ENCODE peak calls at places on chromosomes 4 and X, in seven cellular contexts. One of them, this sample, is unnamed.

GRCh38 chrX:103488794-103489193 is 30.5 kb downstream of the RAB40A start:
- DNase-seq in uterus: no peak
- DNase-seq in right atrium auricular region: no peak
- DNase-seq in natural killer cell: no peak
- DNase-seq in AG04449: no peak
- DNase-seq in gastrocnemius medialis: no peak
- DNase-seq in CD8-positive, alpha-beta T cell: no peak
- DNase-seq in this sample: no peak

GRCh38 chrX:57951666-57952319 is 41.5 kb upstream of the ZXDA start:
- DNase-seq in natural killer cell: no peak
- DNase-seq in AG04449: no peak
- DNase-seq in CD8-positive, alpha-beta T cell: peak; percentile 16
- DNase-seq in uterus: no peak
- DNase-seq in right atrium auricular region: no peak
- DNase-seq in gastrocnemius medialis: peak; percentile 5
- DNase-seq in this sample: no peak

GRCh38 chr4:8616831-8617230 is 24.3 kb downstream of the CPZ start:
- DNase-seq in AG04449: no peak
- DNase-seq in uterus: no peak
- DNase-seq in CD8-positive, alpha-beta T cell: no peak
- DNase-seq in gastrocnemius medialis: no peak
- DNase-seq in natural killer cell: no peak
- DNase-seq in right atrium auricular region: no peak
- DNase-seq in this sample: no peak

GRCh38 chr4:1205641-1206298 is 33.4 kb upstream of the SPON2 start:
- DNase-seq in AG04449: no peak
- DNase-seq in right atrium auricular region: no peak
- DNase-seq in CD8-positive, alpha-beta T cell: peak; percentile 14
- DNase-seq in natural killer cell: peak; percentile 13
- DNase-seq in gastrocnemius medialis: peak; percentile 1
- DNase-seq in uterus: peak; percentile 18
- DNase-seq in this sample: no peak

GRCh38 chrX:151227637-151228036 is 51.3 kb downstream of the GPR50 start:
- DNase-seq in uterus: no peak
- DNase-seq in natural killer cell: no peak
- DNase-seq in CD8-positive, alpha-beta T cell: no peak
- DNase-seq in right atrium auricular region: no peak
- DNase-seq in AG04449: no peak
- DNase-seq in gastrocnemius medialis: no peak
- DNase-seq in this sample: no peak

GRCh38 chr4:111213520-111213919 is 590.6 kb upstream of the PITX2 start:
- DNase-seq in natural killer cell: no peak
- DNase-seq in CD8-positive, alpha-beta T cell: no peak
- DNase-seq in uterus: no peak
- DNase-seq in AG04449: no peak
- DNase-seq in right atrium auricular region: no peak
- DNase-seq in gastrocnemius medialis: no peak
- DNase-seq in this sample: no peak

GRCh38 chrX:134210465-134210864 is 26.5 kb upstream of the CCDC160 start:
- DNase-seq in CD8-positive, alpha-beta T cell: no peak
- DNase-seq in uterus: no peak
- DNase-seq in AG04449: no peak
- DNase-seq in natural killer cell: no peak
- DNase-seq in right atrium auricular region: no peak
- DNase-seq in gastrocnemius medialis: no peak
- DNase-seq in this sample: no peak

GRCh38 chr4:30920043-30920442 is 199.9 kb downstream of the PCDH7 start:
- DNase-seq in right atrium auricular region: no peak
- DNase-seq in AG04449: no peak
- DNase-seq in natural killer cell: no peak
- DNase-seq in uterus: no peak
- DNase-seq in gastrocnemius medialis: no peak
- DNase-seq in CD8-positive, alpha-beta T cell: no peak
- DNase-seq in this sample: no peak

GRCh38 chrX:111869639-111870034 is 6.3 kb upstream of the TRPC5OS start:
- DNase-seq in uterus: no peak
- DNase-seq in natural killer cell: no peak
- DNase-seq in right atrium auricular region: no peak
- DNase-seq in CD8-positive, alpha-beta T cell: no peak
- DNase-seq in gastrocnemius medialis: no peak
- DNase-seq in AG04449: peak; percentile 5
- DNase-seq in this sample: no peak

GRCh38 chrX:11757729-11758399 is at the start of gene MSL3:
- DNase-seq in AG04449: no peak
- DNase-seq in gastrocnemius medialis: peak; percentile 23
- DNase-seq in CD8-positive, alpha-beta T cell: no peak
- DNase-seq in natural killer cell: peak; percentile 51
- DNase-seq in right atrium auricular region: no peak
- DNase-seq in uterus: peak; percentile 63
- DNase-seq in this sample: no peak

GRCh38 chrX:1593286-1594271 is 2.2 kb downstream of the AKAP17A start:
- DNase-seq in AG04449: no peak
- DNase-seq in natural killer cell: peak; percentile 13
- DNase-seq in gastrocnemius medialis: no peak
- DNase-seq in CD8-positive, alpha-beta T cell: no peak
- DNase-seq in uterus: no peak
- DNase-seq in right atrium auricular region: no peak
- DNase-seq in this sample: no peak

GRCh38 chrX:100685284-100685996 is 41.4 kb downstream of the SRPX2 start:
- DNase-seq in natural killer cell: peak; percentile 15
- DNase-seq in uterus: peak; percentile 58
- DNase-seq in right atrium auricular region: peak; percentile 79
- DNase-seq in gastrocnemius medialis: no peak
- DNase-seq in CD8-positive, alpha-beta T cell: peak; percentile 41
- DNase-seq in AG04449: peak; percentile 19
- DNase-seq in this sample: no peak

GRCh38 chr4:145812902-145813301 is 125.7 kb downstream of the ZNF827 start:
- DNase-seq in AG04449: no peak
- DNase-seq in gastrocnemius medialis: no peak
- DNase-seq in CD8-positive, alpha-beta T cell: no peak
- DNase-seq in natural killer cell: no peak
- DNase-seq in right atrium auricular region: no peak
- DNase-seq in uterus: no peak
- DNase-seq in this sample: peak; percentile 96

GRCh38 chr4:7719354-7720174 is 220.1 kb downstream of the AFAP1 start:
- DNase-seq in right atrium auricular region: no peak
- DNase-seq in uterus: peak; percentile 66
- DNase-seq in AG04449: no peak
- DNase-seq in CD8-positive, alpha-beta T cell: peak; percentile 50
- DNase-seq in gastrocnemius medialis: no peak
- DNase-seq in natural killer cell: peak; percentile 71
- DNase-seq in this sample: no peak

GRCh38 chrX:129091097-129091496 is 432.2 kb downstream of the SMARCA1 start:
- DNase-seq in uterus: no peak
- DNase-seq in right atrium auricular region: no peak
- DNase-seq in CD8-positive, alpha-beta T cell: no peak
- DNase-seq in gastrocnemius medialis: no peak
- DNase-seq in AG04449: no peak
- DNase-seq in natural killer cell: no peak
- DNase-seq in this sample: no peak

GRCh38 chrX:3176439-3176820 is 135.2 kb downstream of the ARSF start:
- DNase-seq in AG04449: peak; percentile 59
- DNase-seq in uterus: no peak
- DNase-seq in CD8-positive, alpha-beta T cell: no peak
- DNase-seq in natural killer cell: no peak
- DNase-seq in gastrocnemius medialis: no peak
- DNase-seq in right atrium auricular region: no peak
- DNase-seq in this sample: peak; percentile 2

GRCh38 chr4:144696376-144696775 is 50.4 kb downstream of the HHIP start:
- DNase-seq in CD8-positive, alpha-beta T cell: no peak
- DNase-seq in AG04449: no peak
- DNase-seq in uterus: no peak
- DNase-seq in gastrocnemius medialis: no peak
- DNase-seq in natural killer cell: no peak
- DNase-seq in right atrium auricular region: no peak
- DNase-seq in this sample: no peak

GRCh38 chr4:7865533-7865932 is 74.1 kb downstream of the AFAP1 start:
- DNase-seq in natural killer cell: no peak
- DNase-seq in gastrocnemius medialis: no peak
- DNase-seq in CD8-positive, alpha-beta T cell: peak; percentile 33
- DNase-seq in right atrium auricular region: no peak
- DNase-seq in AG04449: no peak
- DNase-seq in uterus: no peak
- DNase-seq in this sample: no peak

GRCh38 chr4:138910201-138910913 is 105.2 kb upstream of the NOCT start:
- DNase-seq in CD8-positive, alpha-beta T cell: no peak
- DNase-seq in uterus: no peak
- DNase-seq in AG04449: no peak
- DNase-seq in right atrium auricular region: no peak
- DNase-seq in gastrocnemius medialis: no peak
- DNase-seq in natural killer cell: no peak
- DNase-seq in this sample: peak; percentile 45

GRCh38 chrX:100973411-100973810 is 3.9 kb downstream of the ARL13A start:
- DNase-seq in CD8-positive, alpha-beta T cell: no peak
- DNase-seq in uterus: no peak
- DNase-seq in gastrocnemius medialis: no peak
- DNase-seq in AG04449: no peak
- DNase-seq in right atrium auricular region: no peak
- DNase-seq in natural killer cell: no peak
- DNase-seq in this sample: no peak

GRCh38 chr4:84126061-84126787 is 372.9 kb downstream of the NKX6-1 start:
- DNase-seq in gastrocnemius medialis: no peak
- DNase-seq in CD8-positive, alpha-beta T cell: no peak
- DNase-seq in natural killer cell: no peak
- DNase-seq in right atrium auricular region: no peak
- DNase-seq in uterus: no peak
- DNase-seq in AG04449: no peak
- DNase-seq in this sample: no peak

GRCh38 chr4:168908093-168908492 is 102.0 kb downstream of the CBR4 start:
- DNase-seq in natural killer cell: no peak
- DNase-seq in AG04449: peak; percentile 44
- DNase-seq in uterus: no peak
- DNase-seq in gastrocnemius medialis: no peak
- DNase-seq in right atrium auricular region: no peak
- DNase-seq in CD8-positive, alpha-beta T cell: no peak
- DNase-seq in this sample: no peak

GRCh38 chrX:136166221-136166855 is 19.0 kb downstream of the FHL1 start:
- DNase-seq in right atrium auricular region: no peak
- DNase-seq in AG04449: no peak
- DNase-seq in gastrocnemius medialis: no peak
- DNase-seq in uterus: no peak
- DNase-seq in CD8-positive, alpha-beta T cell: no peak
- DNase-seq in natural killer cell: no peak
- DNase-seq in this sample: no peak

GRCh38 chrX:64850371-64851082 is 125.7 kb downstream of the ZC4H2 start:
- DNase-seq in right atrium auricular region: no peak
- DNase-seq in uterus: no peak
- DNase-seq in gastrocnemius medialis: no peak
- DNase-seq in natural killer cell: no peak
- DNase-seq in AG04449: no peak
- DNase-seq in CD8-positive, alpha-beta T cell: no peak
- DNase-seq in this sample: no peak

DNA sequence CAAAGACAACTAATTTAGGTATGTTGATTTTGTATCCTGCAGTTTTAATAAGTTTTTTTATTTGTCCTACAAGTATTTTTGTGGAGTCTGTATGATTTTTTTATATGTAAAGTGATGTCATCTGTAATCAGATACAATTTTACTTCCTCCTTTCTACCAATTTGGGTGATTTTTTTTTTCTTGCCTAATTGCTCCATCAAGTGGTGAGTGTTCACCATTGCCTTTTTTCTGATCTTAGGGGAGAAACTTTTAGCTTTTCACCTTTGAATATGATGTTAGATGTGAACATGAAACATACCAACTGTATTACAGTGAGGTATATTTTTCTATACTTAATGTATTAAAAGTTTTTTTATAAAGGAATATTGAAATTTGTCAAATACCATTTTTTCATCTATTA is 362.3 kb downstream of the PABPC4L start:
- DNase-seq in right atrium auricular region: no peak
- DNase-seq in natural killer cell: no peak
- DNase-seq in uterus: no peak
- DNase-seq in CD8-positive, alpha-beta T cell: no peak
- DNase-seq in AG04449: no peak
- DNase-seq in gastrocnemius medialis: no peak
- DNase-seq in this sample: no peak
- TF ChIP-seq CTCF in right atrium auricular region: no peak
- TF ChIP-seq CTCF in natural killer cell: no peak
- TF ChIP-seq CTCF in uterus: no peak
- TF ChIP-seq CTCF in CD8-positive, alpha-beta T cell: no peak
- TF ChIP-seq CTCF in AG04449: no peak
- TF ChIP-seq CTCF in gastrocnemius medialis: no peak
- TF ChIP-seq CTCF in this sample: peak; percentile 34

DNA sequence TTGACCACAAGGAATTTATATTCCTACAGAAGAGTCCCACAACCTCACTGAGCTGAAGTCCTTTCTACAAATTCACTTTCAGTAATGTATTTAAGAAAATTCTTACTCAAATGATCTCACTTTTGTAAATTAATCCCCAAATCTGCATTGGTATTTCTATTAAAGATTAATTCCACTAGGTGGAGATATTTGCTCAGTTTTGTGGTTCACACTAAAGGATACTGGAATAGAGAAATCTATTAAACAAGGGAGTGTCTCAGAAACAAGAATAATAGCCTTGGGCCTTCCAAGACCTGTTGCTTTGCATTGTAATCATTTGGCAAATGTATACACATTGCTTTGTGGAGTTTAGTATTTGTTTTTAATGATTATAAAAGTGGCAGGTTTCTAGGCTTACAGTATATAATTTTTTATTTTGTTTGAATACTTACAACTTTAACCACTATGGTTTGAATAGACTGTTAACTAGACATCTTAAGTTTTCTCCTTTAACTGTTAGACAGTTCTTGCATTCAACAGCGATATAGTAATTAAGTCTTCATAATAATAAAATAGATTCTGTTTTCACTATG is 25.9 kb downstream of the CFAP299 start:
- DNase-seq in CD8-positive, alpha-beta T cell: no peak
- DNase-seq in natural killer cell: no peak
- DNase-seq in gastrocnemius medialis: no peak
- DNase-seq in right atrium auricular region: no peak
- DNase-seq in AG04449: no peak
- DNase-seq in uterus: no peak
- DNase-seq in this sample: peak; percentile 15
- TF ChIP-seq CTCF in CD8-positive, alpha-beta T cell: peak; percentile 63
- TF ChIP-seq CTCF in natural killer cell: peak; percentile 58
- TF ChIP-seq CTCF in gastrocnemius medialis: no peak
- TF ChIP-seq CTCF in right atrium auricular region: peak; percentile 57
- TF ChIP-seq CTCF in AG04449: no peak
- TF ChIP-seq CTCF in uterus: peak; percentile 19
- TF ChIP-seq CTCF in this sample: peak; percentile 71

GRCh38 chr4:161937151-161937550 is 226.6 kb downstream of the FSTL5 start:
- DNase-seq in gastrocnemius medialis: no peak
- DNase-seq in AG04449: no peak
- DNase-seq in natural killer cell: no peak
- DNase-seq in right atrium auricular region: no peak
- DNase-seq in CD8-positive, alpha-beta T cell: no peak
- DNase-seq in uterus: no peak
- DNase-seq in this sample: no peak
- TF ChIP-seq CTCF in gastrocnemius medialis: no peak
- TF ChIP-seq CTCF in AG04449: no peak
- TF ChIP-seq CTCF in natural killer cell: no peak
- TF ChIP-seq CTCF in right atrium auricular region: no peak
- TF ChIP-seq CTCF in CD8-positive, alpha-beta T cell: no peak
- TF ChIP-seq CTCF in uterus: no peak
- TF ChIP-seq CTCF in this sample: no peak

GRCh38 chrX:154761977-154762528 is 611 bp upstream of the DKC1 start:
- DNase-seq in right atrium auricular region: no peak
- DNase-seq in natural killer cell: no peak
- DNase-seq in gastrocnemius medialis: no peak
- DNase-seq in CD8-positive, alpha-beta T cell: peak; percentile 52
- DNase-seq in AG04449: no peak
- DNase-seq in uterus: no peak
- DNase-seq in this sample: no peak

GRCh38 chrX:154758696-154759095 is 4.0 kb upstream of the DKC1 start:
- DNase-seq in right atrium auricular region: no peak
- DNase-seq in AG04449: no peak
- DNase-seq in natural killer cell: no peak
- DNase-seq in gastrocnemius medialis: no peak
- DNase-seq in CD8-positive, alpha-beta T cell: no peak
- DNase-seq in uterus: no peak
- DNase-seq in this sample: no peak

GRCh38 chrX:154762529-154763296 is at the start of gene DKC1:
- DNase-seq in uterus: peak; percentile 95
- DNase-seq in AG04449: no peak
- DNase-seq in CD8-positive, alpha-beta T cell: peak; percentile 96
- DNase-seq in natural killer cell: peak; percentile 87
- DNase-seq in right atrium auricular region: peak; percentile 93
- DNase-seq in gastrocnemius medialis: peak; percentile 91
- DNase-seq in this sample: peak; percentile 80
- TF ChIP-seq CTCF in uterus: peak; percentile 24
- TF ChIP-seq CTCF in AG04449: peak; percentile 21
- TF ChIP-seq CTCF in CD8-positive, alpha-beta T cell: no peak
- TF ChIP-seq CTCF in natural killer cell: peak; percentile 3
- TF ChIP-seq CTCF in right atrium auricular region: no peak
- TF ChIP-seq CTCF in gastrocnemius medialis: no peak
- TF ChIP-seq CTCF in this sample: peak; percentile 25

This sample was measured in foreskin keratinocyte.